ENCODE peak calls at places on chromosomes 1 and 21, in four cellular contexts. One of them, this sample, is unnamed.

GRCh38 chr1:63592536-63593302 is 492 bp upstream of the PGM1 start:
- DNase-seq in HTR-8/SVneo: no peak
- DNase-seq in anterior cingulate cortex: no peak
- DNase-seq in stimulated activated CD4-positive, alpha-beta T cell treated with anti-CD3 and anti-CD28 coated beads, Interleukin-12 subunit alpha, Interleukin-12 subunit beta, amount 100 ng/mL, for 48 hours: no peak
- DNase-seq in this sample: no peak

GRCh38 chr1:151773698-151774097 is 10.4 kb upstream of the MRPL9 start:
- DNase-seq in HTR-8/SVneo: no peak
- DNase-seq in anterior cingulate cortex: no peak
- DNase-seq in stimulated activated CD4-positive, alpha-beta T cell treated with anti-CD3 and anti-CD28 coated beads, Interleukin-12 subunit alpha, Interleukin-12 subunit beta, amount 100 ng/mL, for 48 hours: no peak
- DNase-seq in this sample: peak

GRCh38 chr21:40254540-40255455 is 387.6 kb downstream of the PCP4 start:
- DNase-seq in HTR-8/SVneo: no peak
- DNase-seq in anterior cingulate cortex: no peak
- DNase-seq in stimulated activated CD4-positive, alpha-beta T cell treated with anti-CD3 and anti-CD28 coated beads, Interleukin-12 subunit alpha, Interleukin-12 subunit beta, amount 100 ng/mL, for 48 hours: no peak
- DNase-seq in this sample: peak

GRCh38 chr21:43851593-43851992 is 13.4 kb upstream of the AGPAT3 start:
- DNase-seq in HTR-8/SVneo: no peak
- DNase-seq in anterior cingulate cortex: no peak
- DNase-seq in stimulated activated CD4-positive, alpha-beta T cell treated with anti-CD3 and anti-CD28 coated beads, Interleukin-12 subunit alpha, Interleukin-12 subunit beta, amount 100 ng/mL, for 48 hours: no peak
- DNase-seq in this sample: no peak

GRCh38 chr21:36704281-36704957 is 5.5 kb downstream of the SIM2 start:
- DNase-seq in HTR-8/SVneo: no peak
- DNase-seq in anterior cingulate cortex: no peak
- DNase-seq in stimulated activated CD4-positive, alpha-beta T cell treated with anti-CD3 and anti-CD28 coated beads, Interleukin-12 subunit alpha, Interleukin-12 subunit beta, amount 100 ng/mL, for 48 hours: no peak
- DNase-seq in this sample: no peak

GRCh38 chr21:41112740-41113692 is 54.9 kb upstream of the BACE2 start:
- DNase-seq in HTR-8/SVneo: peak
- DNase-seq in anterior cingulate cortex: no peak
- DNase-seq in stimulated activated CD4-positive, alpha-beta T cell treated with anti-CD3 and anti-CD28 coated beads, Interleukin-12 subunit alpha, Interleukin-12 subunit beta, amount 100 ng/mL, for 48 hours: no peak
- DNase-seq in this sample: peak

GRCh38 chr1:219681876-219682275 is 69.0 kb upstream of the ZC3H11B start:
- DNase-seq in HTR-8/SVneo: no peak
- DNase-seq in anterior cingulate cortex: no peak
- DNase-seq in stimulated activated CD4-positive, alpha-beta T cell treated with anti-CD3 and anti-CD28 coated beads, Interleukin-12 subunit alpha, Interleukin-12 subunit beta, amount 100 ng/mL, for 48 hours: no peak
- DNase-seq in this sample: no peak

GRCh38 chr1:201982082-201982922 is at the start of gene RNPEP:
- DNase-seq in HTR-8/SVneo: peak
- DNase-seq in anterior cingulate cortex: peak
- DNase-seq in stimulated activated CD4-positive, alpha-beta T cell treated with anti-CD3 and anti-CD28 coated beads, Interleukin-12 subunit alpha, Interleukin-12 subunit beta, amount 100 ng/mL, for 48 hours: peak
- DNase-seq in this sample: peak

GRCh38 chr1:172948457-172948856 is 102.3 kb downstream of the TNFSF18 start:
- DNase-seq in HTR-8/SVneo: no peak
- DNase-seq in anterior cingulate cortex: no peak
- DNase-seq in stimulated activated CD4-positive, alpha-beta T cell treated with anti-CD3 and anti-CD28 coated beads, Interleukin-12 subunit alpha, Interleukin-12 subunit beta, amount 100 ng/mL, for 48 hours: no peak
- DNase-seq in this sample: peak

GRCh38 chr1:174232761-174233160 is 73.4 kb downstream of the RABGAP1L start:
- DNase-seq in HTR-8/SVneo: no peak
- DNase-seq in anterior cingulate cortex: no peak
- DNase-seq in stimulated activated CD4-positive, alpha-beta T cell treated with anti-CD3 and anti-CD28 coated beads, Interleukin-12 subunit alpha, Interleukin-12 subunit beta, amount 100 ng/mL, for 48 hours: no peak
- DNase-seq in this sample: no peak

GRCh38 chr1:159914252-159915018 is 10.9 kb downstream of the TAGLN2 start:
- DNase-seq in HTR-8/SVneo: no peak
- DNase-seq in anterior cingulate cortex: no peak
- DNase-seq in stimulated activated CD4-positive, alpha-beta T cell treated with anti-CD3 and anti-CD28 coated beads, Interleukin-12 subunit alpha, Interleukin-12 subunit beta, amount 100 ng/mL, for 48 hours: no peak
- DNase-seq in this sample: no peak

This sample was measured in astrocyte.